ENCODE peak calls at places on chromosomes 11 and 22, in nine cellular contexts. N, Z, J, O, I, E, H, L and R are unnamed samples.

GRCh38 chr11:134668076-134668475 is 256.0 kb upstream of the B3GAT1 start:
- DNase-seq in L (no peak), H (no peak), J (no peak), N (peak), E (no peak), I (no peak), O (no peak), Z (no peak), R (no peak)

GRCh38 chr11:57899378-57899777 is 124.3 kb upstream of the OR9Q1 start:
- DNase-seq in Z (peak), I (no peak), H (no peak), J (no peak), L (no peak), N (no peak), O (no peak), E (no peak), R (no peak)

GRCh38 chr22:31148516-31148915 is 8.2 kb upstream of the PLA2G3 start:
- DNase-seq in N (no peak), O (peak), J (no peak), H (peak), I (no peak), Z (no peak), E (no peak), L (no peak), R (no peak)

GRCh38 chr22:29883831-29884139 is 811 bp downstream of the MTMR3 start:
- DNase-seq in Z (no peak), O (no peak), J (no peak), E (no peak), I (no peak), N (no peak), L (no peak), H (no peak), R (no peak)

GRCh38 chr11:26493616-26494015 is 78.4 kb downstream of the MUC15 start:
- DNase-seq in H (no peak), N (no peak), I (no peak), O (no peak), L (no peak), Z (no peak), E (no peak), J (no peak), R (no peak)

GRCh38 chr11:914747-915493 is 4.3 kb upstream of the CHID1 start:
- DNase-seq in L (no peak), E (no peak), N (peak), H (peak), O (no peak), J (no peak), Z (peak), I (no peak), R (no peak)

GRCh38 chr11:67492801-67493547 is 10.1 kb downstream of the AIP start:
- DNase-seq in H (no peak), Z (no peak), O (no peak), N (no peak), L (peak), E (no peak), J (no peak), I (no peak), R (no peak)

GRCh38 chr11:125995313-125995712 is 49.5 kb downstream of the VSIG10L2 start:
- DNase-seq in L (no peak), J (no peak), N (no peak), Z (no peak), O (no peak), H (no peak), E (no peak), I (no peak), R (no peak)

GRCh38 chr11:92227954-92228935 is 3.6 kb downstream of the FAT3 start:
- DNase-seq in E (no peak), O (no peak), Z (no peak), I (no peak), J (no peak), N (no peak), H (no peak), L (no peak), R (peak)

GRCh38 chr11:76120513-76121081 is 85.7 kb downstream of the WNT11 start:
- DNase-seq in N (no peak), O (peak), J (no peak), L (no peak), H (peak), E (no peak), Z (peak), I (no peak), R (no peak)

GRCh38 chr11:41058138-41058537 is 401.3 kb downstream of the LRRC4C start:
- DNase-seq in N (peak), E (no peak), L (no peak), J (no peak), Z (no peak), O (no peak), I (no peak), H (no peak), R (no peak)

GRCh38 chr11:44057340-44057739 is 8.7 kb upstream of the ACCS start:
- DNase-seq in L (no peak), O (peak), I (no peak), Z (no peak), H (no peak), E (no peak), N (no peak), J (no peak), R (no peak)

GRCh38 chr11:105456950-105457349 is 152.9 kb upstream of the GRIA4 start:
- DNase-seq in I (no peak), H (no peak), L (no peak), O (peak), Z (no peak), E (no peak), J (no peak), N (no peak), R (no peak)

GRCh38 chr22:39309364-39309861 is 10.0 kb downstream of the RPL3 start:
- DNase-seq in N (no peak), O (no peak), H (no peak), J (no peak), L (peak), E (no peak), I (no peak), Z (no peak), R (no peak)

DNA sequence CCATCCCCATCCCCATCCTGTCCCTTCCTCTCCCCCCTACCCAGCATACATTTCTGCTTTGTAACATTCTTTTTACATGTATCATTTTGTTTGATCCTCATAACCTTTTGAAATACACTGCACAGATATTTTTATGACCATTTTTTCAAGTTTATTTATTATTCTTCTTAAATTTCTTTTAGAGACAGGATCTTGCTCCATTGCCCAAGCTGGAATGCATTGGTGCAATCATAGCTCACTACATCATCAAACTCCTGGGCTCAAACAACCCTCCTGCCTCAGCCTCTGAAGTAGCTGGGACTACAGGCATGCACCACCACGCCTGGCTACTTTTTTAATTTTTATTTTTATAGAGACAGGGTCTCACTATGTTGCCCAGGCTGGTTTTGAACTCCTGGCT is 99.4 kb upstream of the AKIP1 start:
- DNase-seq in L (no peak), I (no peak), J (no peak), N (no peak), H (no peak), O (peak), Z (no peak), E (no peak), R (no peak)
- H3K4me3 ChIP-seq in L (no peak), I (no peak), J (no peak), N (no peak), H (no peak), O (no peak), Z (no peak), E (no peak), R (no peak)

DNA sequence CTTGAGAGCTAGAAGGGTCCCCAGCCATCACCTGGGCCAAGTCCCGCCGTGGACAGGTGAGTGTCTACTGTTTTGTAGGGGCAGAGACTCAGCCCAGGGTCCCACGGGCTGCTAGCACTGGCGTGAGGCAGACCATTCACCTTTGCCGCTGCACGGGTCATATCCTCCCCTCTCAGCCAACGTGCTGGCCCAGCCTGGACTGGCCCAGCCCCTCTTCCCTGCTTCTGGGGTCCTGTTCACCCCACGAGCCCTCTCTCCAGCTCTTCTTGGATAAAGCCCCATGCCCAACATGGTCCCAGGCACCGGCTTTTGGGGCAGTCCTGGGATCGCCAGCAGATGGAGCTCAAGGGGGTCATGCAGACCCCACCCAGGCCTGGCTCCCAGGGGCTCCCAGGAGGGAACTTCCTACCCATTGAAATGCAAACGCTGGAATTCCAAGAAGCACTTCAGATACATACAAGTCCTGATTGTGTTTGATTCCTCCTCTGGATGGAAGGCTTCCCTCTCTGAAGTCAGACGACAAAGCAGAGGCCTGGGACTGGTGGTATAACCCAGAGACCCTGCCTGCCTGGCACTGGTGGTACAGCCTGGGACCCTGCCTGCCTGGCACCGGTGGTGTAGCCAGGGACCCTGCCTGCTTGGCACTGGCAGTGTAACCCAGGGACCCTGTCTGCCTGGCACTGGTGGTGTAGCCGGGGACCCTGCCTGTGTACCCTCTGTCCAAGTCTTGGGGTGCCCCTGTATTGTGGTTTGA is 8.9 kb upstream of the SEPTIN5 start:
- DNase-seq in O (no peak), L (no peak), J (no peak), H (no peak), I (no peak), N (peak), Z (no peak), E (no peak), R (no peak)
- H3K4me3 ChIP-seq in O (no peak), L (no peak), J (no peak), H (no peak), I (no peak), N (no peak), Z (no peak), E (no peak), R (no peak)

DNA sequence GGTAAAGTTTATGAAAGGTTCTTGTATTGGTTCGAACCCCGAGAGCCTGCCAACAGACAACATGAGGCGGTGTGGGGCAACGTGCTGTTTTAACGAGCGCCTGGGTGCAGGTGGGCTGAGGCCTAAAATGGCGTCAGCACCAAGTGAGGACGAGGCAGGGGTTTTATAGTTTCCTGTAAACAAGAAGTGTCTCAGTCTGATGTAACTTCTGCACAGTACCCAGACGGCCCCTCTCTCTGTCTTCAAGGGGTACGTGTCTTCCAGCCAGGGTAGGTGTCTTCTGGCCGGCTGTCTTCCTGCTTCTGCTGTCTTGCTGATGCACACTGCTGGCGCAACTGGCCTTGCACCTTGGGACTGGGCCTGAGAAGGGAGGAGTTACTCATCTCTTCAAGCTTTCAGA is 2.7 kb downstream of the PPFIBP2 start:
- DNase-seq in O (no peak), J (no peak), N (no peak), E (no peak), I (no peak), H (no peak), L (peak), Z (no peak), R (no peak)
- H3K4me3 ChIP-seq in O (no peak), J (no peak), N (no peak), E (no peak), I (no peak), H (no peak), L (peak), Z (no peak), R (no peak)

GRCh38 chr11:113873241-113873626 is 2.1 kb downstream of the USP28 start:
- DNase-seq in N (no peak), Z (no peak), H (peak), L (no peak), J (no peak), I (no peak), O (peak), E (no peak), R (no peak)
- H3K4me3 ChIP-seq in N (no peak), Z (no peak), H (peak), L (peak), J (peak), I (no peak), O (peak), E (no peak), R (no peak)

DNA sequence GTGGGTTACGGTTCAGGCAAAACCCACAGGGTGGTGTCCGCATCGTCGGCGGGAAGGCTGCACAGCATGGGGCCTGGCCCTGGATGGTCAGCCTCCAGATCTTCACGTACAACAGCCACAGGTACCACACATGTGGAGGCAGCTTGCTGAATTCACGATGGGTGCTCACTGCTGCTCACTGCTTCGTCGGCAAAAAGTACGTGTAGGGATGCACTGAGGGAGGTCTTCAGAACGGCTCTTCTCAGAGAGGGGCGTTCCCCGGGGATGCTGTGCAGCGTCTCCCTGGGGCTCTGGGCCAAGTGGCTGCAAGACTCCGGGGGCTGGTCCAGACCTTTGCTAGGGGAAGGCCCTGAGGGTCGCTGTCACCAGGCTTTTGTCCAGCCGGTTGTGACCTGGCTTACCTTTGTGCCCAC is 1.3 kb downstream of the ACR start:
- DNase-seq in E (no peak), J (no peak), O (no peak), N (peak), I (no peak), H (no peak), L (no peak), Z (no peak), R (no peak)
- H3K4me3 ChIP-seq in E (no peak), J (no peak), O (no peak), N (no peak), I (no peak), H (no peak), L (no peak), Z (no peak), R (no peak)